ENCODE peak calls at places on chromosomes 12 and 14, in nine cellular contexts. One of them, this sample, is unnamed.

GRCh38 chr14:104215706-104216334 is 77.4 kb downstream of the KIF26A start:
- DNase-seq in RWPE1: no peak
- DNase-seq in epithelial cell of prostate: no peak
- DNase-seq in SK-N-SH: no peak
- DNase-seq in gastrocnemius medialis: no peak
- DNase-seq in MM.1S: no peak
- DNase-seq in IMR-90: no peak
- DNase-seq in left ventricle myocardium inferior: no peak
- DNase-seq in trophoblast cell: no peak
- DNase-seq in this sample: no peak

GRCh38 chr12:95547522-95548055 is 3.7 kb downstream of the USP44 start:
- DNase-seq in RWPE1: no peak
- DNase-seq in epithelial cell of prostate: no peak
- DNase-seq in SK-N-SH: no peak
- DNase-seq in gastrocnemius medialis: no peak
- DNase-seq in MM.1S: no peak
- DNase-seq in IMR-90: peak; percentile 96
- DNase-seq in left ventricle myocardium inferior: no peak
- DNase-seq in trophoblast cell: peak; percentile 37
- DNase-seq in this sample: no peak

GRCh38 chr14:33563492-33563891 is 387.4 kb downstream of the EGLN3 start:
- DNase-seq in RWPE1: no peak
- DNase-seq in epithelial cell of prostate: no peak
- DNase-seq in SK-N-SH: no peak
- DNase-seq in gastrocnemius medialis: no peak
- DNase-seq in MM.1S: no peak
- DNase-seq in IMR-90: no peak
- DNase-seq in left ventricle myocardium inferior: no peak
- DNase-seq in trophoblast cell: peak; percentile 54
- DNase-seq in this sample: no peak

GRCh38 chr14:94768521-94769412 is 1.1 kb downstream of the GSC start:
- DNase-seq in RWPE1: no peak
- DNase-seq in epithelial cell of prostate: no peak
- DNase-seq in SK-N-SH: no peak
- DNase-seq in gastrocnemius medialis: peak; percentile 39
- DNase-seq in MM.1S: no peak
- DNase-seq in IMR-90: no peak
- DNase-seq in left ventricle myocardium inferior: no peak
- DNase-seq in trophoblast cell: no peak
- DNase-seq in this sample: no peak

GRCh38 chr12:113996026-113996425 is 29.9 kb upstream of the RBM19 start:
- DNase-seq in RWPE1: no peak
- DNase-seq in epithelial cell of prostate: no peak
- DNase-seq in SK-N-SH: no peak
- DNase-seq in gastrocnemius medialis: no peak
- DNase-seq in MM.1S: no peak
- DNase-seq in IMR-90: no peak
- DNase-seq in left ventricle myocardium inferior: no peak
- DNase-seq in trophoblast cell: no peak
- DNase-seq in this sample: no peak

GRCh38 chr14:25090716-25091454 is 40.9 kb upstream of the STXBP6 start:
- DNase-seq in RWPE1: peak; percentile 26
- DNase-seq in epithelial cell of prostate: peak; percentile 55
- DNase-seq in SK-N-SH: no peak
- DNase-seq in gastrocnemius medialis: no peak
- DNase-seq in MM.1S: no peak
- DNase-seq in IMR-90: peak; percentile 66
- DNase-seq in left ventricle myocardium inferior: no peak
- DNase-seq in trophoblast cell: peak; percentile 65
- DNase-seq in this sample: no peak

GRCh38 chr12:51441583-51441982 is 17.0 kb downstream of the SLC4A8 start:
- DNase-seq in RWPE1: no peak
- DNase-seq in epithelial cell of prostate: no peak
- DNase-seq in SK-N-SH: no peak
- DNase-seq in gastrocnemius medialis: no peak
- DNase-seq in MM.1S: no peak
- DNase-seq in IMR-90: peak; percentile 95
- DNase-seq in left ventricle myocardium inferior: no peak
- DNase-seq in trophoblast cell: no peak
- DNase-seq in this sample: no peak

GRCh38 chr14:81343166-81343565 is 57.0 kb downstream of the STON2 start:
- DNase-seq in RWPE1: no peak
- DNase-seq in epithelial cell of prostate: no peak
- DNase-seq in SK-N-SH: no peak
- DNase-seq in gastrocnemius medialis: no peak
- DNase-seq in MM.1S: no peak
- DNase-seq in IMR-90: no peak
- DNase-seq in left ventricle myocardium inferior: no peak
- DNase-seq in trophoblast cell: no peak
- DNase-seq in this sample: no peak

GRCh38 chr12:6942331-6942665 is 1.3 kb upstream of the RNU7-1 start:
- DNase-seq in RWPE1: no peak
- DNase-seq in epithelial cell of prostate: no peak
- DNase-seq in SK-N-SH: peak; percentile 20
- DNase-seq in gastrocnemius medialis: peak; percentile 43
- DNase-seq in MM.1S: no peak
- DNase-seq in IMR-90: no peak
- DNase-seq in left ventricle myocardium inferior: no peak
- DNase-seq in trophoblast cell: no peak
- DNase-seq in this sample: no peak

GRCh38 chr12:11753151-11753501 is 103.7 kb downstream of the ETV6 start:
- DNase-seq in RWPE1: no peak
- DNase-seq in epithelial cell of prostate: no peak
- DNase-seq in SK-N-SH: no peak
- DNase-seq in gastrocnemius medialis: no peak
- DNase-seq in MM.1S: peak; percentile 83
- DNase-seq in IMR-90: no peak
- DNase-seq in left ventricle myocardium inferior: no peak
- DNase-seq in trophoblast cell: no peak
- DNase-seq in this sample: no peak

GRCh38 chr14:50800032-50800431 is 30.9 kb downstream of the NIN start:
- DNase-seq in RWPE1: no peak
- DNase-seq in epithelial cell of prostate: no peak
- DNase-seq in SK-N-SH: no peak
- DNase-seq in gastrocnemius medialis: no peak
- DNase-seq in MM.1S: no peak
- DNase-seq in IMR-90: peak; percentile 70
- DNase-seq in left ventricle myocardium inferior: no peak
- DNase-seq in trophoblast cell: peak; percentile 47
- DNase-seq in this sample: no peak

GRCh38 chr14:64761441-64762043 is 57.3 kb downstream of the PLEKHG3 start:
- DNase-seq in RWPE1: no peak
- DNase-seq in epithelial cell of prostate: no peak
- DNase-seq in SK-N-SH: no peak
- DNase-seq in gastrocnemius medialis: no peak
- DNase-seq in MM.1S: no peak
- DNase-seq in IMR-90: peak; percentile 49
- DNase-seq in left ventricle myocardium inferior: no peak
- DNase-seq in trophoblast cell: peak; percentile 56
- DNase-seq in this sample: no peak

GRCh38 chr12:114411081-114411836 is 5.3 kb upstream of the TBX5 start:
- DNase-seq in RWPE1: no peak
- DNase-seq in epithelial cell of prostate: no peak
- DNase-seq in SK-N-SH: no peak
- DNase-seq in gastrocnemius medialis: no peak
- DNase-seq in MM.1S: no peak
- DNase-seq in IMR-90: peak; percentile 68
- DNase-seq in left ventricle myocardium inferior: no peak
- DNase-seq in trophoblast cell: no peak
- DNase-seq in this sample: no peak

GRCh38 chr14:93946104-93946503 is 19.0 kb downstream of the FAM181A start:
- DNase-seq in RWPE1: no peak
- DNase-seq in epithelial cell of prostate: no peak
- DNase-seq in SK-N-SH: no peak
- DNase-seq in gastrocnemius medialis: peak; percentile 82
- DNase-seq in MM.1S: no peak
- DNase-seq in IMR-90: peak; percentile 49
- DNase-seq in left ventricle myocardium inferior: no peak
- DNase-seq in trophoblast cell: peak; percentile 99
- DNase-seq in this sample: no peak

GRCh38 chr12:105485321-105485910 is 154.9 kb downstream of the C12orf75 start:
- DNase-seq in RWPE1: no peak
- DNase-seq in epithelial cell of prostate: no peak
- DNase-seq in SK-N-SH: no peak
- DNase-seq in gastrocnemius medialis: peak; percentile 68
- DNase-seq in MM.1S: no peak
- DNase-seq in IMR-90: peak; percentile 65
- DNase-seq in left ventricle myocardium inferior: peak; percentile 46
- DNase-seq in trophoblast cell: peak; percentile 92
- DNase-seq in this sample: no peak

GRCh38 chr12:46472893-46473633 is 100.5 kb upstream of the SLC38A2 start:
- DNase-seq in RWPE1: peak; percentile 49
- DNase-seq in epithelial cell of prostate: no peak
- DNase-seq in SK-N-SH: peak; percentile 47
- DNase-seq in gastrocnemius medialis: no peak
- DNase-seq in MM.1S: no peak
- DNase-seq in IMR-90: peak; percentile 76
- DNase-seq in left ventricle myocardium inferior: no peak
- DNase-seq in trophoblast cell: no peak
- DNase-seq in this sample: no peak

DNA sequence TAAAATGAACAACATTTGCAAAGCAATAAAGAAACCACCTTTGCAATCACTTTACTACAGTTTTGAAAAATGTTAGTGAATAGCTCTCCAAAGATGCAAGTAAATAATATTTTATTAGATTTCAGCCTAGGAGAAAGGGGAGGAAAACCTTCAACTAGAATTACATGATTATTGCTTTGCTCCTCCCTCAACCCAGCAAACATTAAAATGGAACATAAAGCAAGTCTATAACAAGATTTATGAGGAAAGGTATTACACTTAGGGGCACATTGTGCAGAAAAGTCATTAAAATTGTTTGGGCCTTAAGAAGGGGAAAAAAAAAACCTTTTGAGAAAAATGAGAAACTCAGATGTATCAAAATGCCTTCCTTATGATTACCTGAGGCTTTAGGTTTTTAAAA is 70.7 kb downstream of the HMGA2 start:
- DNase-seq in RWPE1: no peak
- DNase-seq in epithelial cell of prostate: no peak
- DNase-seq in SK-N-SH: no peak
- DNase-seq in gastrocnemius medialis: no peak
- DNase-seq in MM.1S: no peak
- DNase-seq in IMR-90: no peak
- DNase-seq in left ventricle myocardium inferior: no peak
- DNase-seq in trophoblast cell: no peak
- DNase-seq in this sample: no peak
- H3K27ac ChIP-seq in RWPE1: no peak overlapping the region
- H3K27ac ChIP-seq in epithelial cell of prostate: peak overlapping the region; percentile 76
- H3K27ac ChIP-seq in SK-N-SH: peak overlapping the region; percentile 100
- H3K27ac ChIP-seq in gastrocnemius medialis: no peak overlapping the region
- H3K27ac ChIP-seq in MM.1S: no peak overlapping the region
- H3K27ac ChIP-seq in IMR-90: no peak overlapping the region
- H3K27ac ChIP-seq in left ventricle myocardium inferior: no peak overlapping the region
- H3K27ac ChIP-seq in trophoblast cell: no peak overlapping the region
- H3K27ac ChIP-seq in this sample: peak overlapping the region; percentile 81

GRCh38 chr14:101131451-101131916 is 228.0 kb upstream of the RTL1 start:
- DNase-seq in RWPE1: no peak
- DNase-seq in epithelial cell of prostate: no peak
- DNase-seq in SK-N-SH: peak; percentile 78
- DNase-seq in gastrocnemius medialis: no peak
- DNase-seq in MM.1S: no peak
- DNase-seq in IMR-90: no peak
- DNase-seq in left ventricle myocardium inferior: no peak
- DNase-seq in trophoblast cell: peak; percentile 84
- DNase-seq in this sample: no peak

GRCh38 chr14:101130861-101131260 is 227.3 kb upstream of the RTL1 start:
- DNase-seq in RWPE1: no peak
- DNase-seq in epithelial cell of prostate: no peak
- DNase-seq in SK-N-SH: peak; percentile 22
- DNase-seq in gastrocnemius medialis: no peak
- DNase-seq in MM.1S: no peak
- DNase-seq in IMR-90: no peak
- DNase-seq in left ventricle myocardium inferior: no peak
- DNase-seq in trophoblast cell: no peak
- DNase-seq in this sample: no peak

GRCh38 chr14:101133068-101133467 is 229.5 kb upstream of the RTL1 start:
- DNase-seq in RWPE1: no peak
- DNase-seq in epithelial cell of prostate: no peak
- DNase-seq in SK-N-SH: no peak
- DNase-seq in gastrocnemius medialis: no peak
- DNase-seq in MM.1S: no peak
- DNase-seq in IMR-90: no peak
- DNase-seq in left ventricle myocardium inferior: no peak
- DNase-seq in trophoblast cell: no peak
- DNase-seq in this sample: no peak

GRCh38 chr14:101132588-101132987 is 229.1 kb upstream of the RTL1 start:
- DNase-seq in RWPE1: no peak
- DNase-seq in epithelial cell of prostate: no peak
- DNase-seq in SK-N-SH: no peak
- DNase-seq in gastrocnemius medialis: no peak
- DNase-seq in MM.1S: no peak
- DNase-seq in IMR-90: no peak
- DNase-seq in left ventricle myocardium inferior: no peak
- DNase-seq in trophoblast cell: no peak
- DNase-seq in this sample: no peak

GRCh38 chr14:101132051-101132541 is 228.6 kb upstream of the RTL1 start:
- DNase-seq in RWPE1: no peak
- DNase-seq in epithelial cell of prostate: no peak
- DNase-seq in SK-N-SH: peak; percentile 50
- DNase-seq in gastrocnemius medialis: no peak
- DNase-seq in MM.1S: no peak
- DNase-seq in IMR-90: no peak
- DNase-seq in left ventricle myocardium inferior: no peak
- DNase-seq in trophoblast cell: no peak
- DNase-seq in this sample: no peak
- H3K27ac ChIP-seq in RWPE1: no peak overlapping the region
- H3K27ac ChIP-seq in epithelial cell of prostate: no peak overlapping the region
- H3K27ac ChIP-seq in SK-N-SH: no peak overlapping the region
- H3K27ac ChIP-seq in gastrocnemius medialis: no peak overlapping the region
- H3K27ac ChIP-seq in MM.1S: no peak overlapping the region
- H3K27ac ChIP-seq in IMR-90: no peak overlapping the region
- H3K27ac ChIP-seq in left ventricle myocardium inferior: no peak overlapping the region
- H3K27ac ChIP-seq in trophoblast cell: no peak overlapping the region
- H3K27ac ChIP-seq in this sample: no peak overlapping the region

DNA sequence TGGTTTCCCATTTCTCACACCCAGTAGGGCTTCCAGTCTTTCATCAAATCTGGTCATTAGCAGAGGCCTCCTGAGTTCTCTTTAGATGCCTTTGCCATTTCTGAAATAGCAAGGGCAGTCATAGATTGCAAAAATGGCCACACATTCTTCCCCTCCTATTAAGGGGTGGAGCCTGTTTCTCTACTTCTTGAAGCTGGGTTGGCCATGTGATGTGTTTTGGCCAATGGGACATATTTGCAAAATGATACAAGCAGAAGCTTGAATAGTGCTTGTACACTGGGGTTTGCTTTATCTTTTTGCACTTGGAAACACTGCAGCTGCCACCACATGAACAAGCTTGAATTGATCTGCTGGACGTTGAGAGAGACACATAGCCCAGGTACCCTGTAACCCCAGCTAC is 109.3 kb downstream of the VRK1 start:
- DNase-seq in RWPE1: no peak
- DNase-seq in epithelial cell of prostate: no peak
- DNase-seq in SK-N-SH: no peak
- DNase-seq in gastrocnemius medialis: no peak
- DNase-seq in MM.1S: no peak
- DNase-seq in IMR-90: no peak
- DNase-seq in left ventricle myocardium inferior: no peak
- DNase-seq in trophoblast cell: no peak
- DNase-seq in this sample: no peak
- H3K27ac ChIP-seq in RWPE1: no peak overlapping the region
- H3K27ac ChIP-seq in epithelial cell of prostate: no peak overlapping the region
- H3K27ac ChIP-seq in SK-N-SH: no peak overlapping the region
- H3K27ac ChIP-seq in gastrocnemius medialis: no peak overlapping the region
- H3K27ac ChIP-seq in MM.1S: no peak overlapping the region
- H3K27ac ChIP-seq in IMR-90: no peak overlapping the region
- H3K27ac ChIP-seq in left ventricle myocardium inferior: no peak overlapping the region
- H3K27ac ChIP-seq in trophoblast cell: no peak overlapping the region
- H3K27ac ChIP-seq in this sample: no peak overlapping the region

GRCh38 chr14:101323111-101323510 is 238.2 kb upstream of the DIO3 start:
- DNase-seq in RWPE1: no peak
- DNase-seq in epithelial cell of prostate: no peak
- DNase-seq in SK-N-SH: no peak
- DNase-seq in gastrocnemius medialis: no peak
- DNase-seq in MM.1S: no peak
- DNase-seq in IMR-90: no peak
- DNase-seq in left ventricle myocardium inferior: no peak
- DNase-seq in trophoblast cell: no peak
- DNase-seq in this sample: no peak
- H3K27ac ChIP-seq in RWPE1: no peak overlapping the region
- H3K27ac ChIP-seq in epithelial cell of prostate: no peak overlapping the region
- H3K27ac ChIP-seq in SK-N-SH: no peak overlapping the region
- H3K27ac ChIP-seq in gastrocnemius medialis: no peak overlapping the region
- H3K27ac ChIP-seq in MM.1S: no peak overlapping the region
- H3K27ac ChIP-seq in IMR-90: no peak overlapping the region
- H3K27ac ChIP-seq in left ventricle myocardium inferior: no peak overlapping the region
- H3K27ac ChIP-seq in trophoblast cell: no peak overlapping the region
- H3K27ac ChIP-seq in this sample: no peak overlapping the region

This sample was measured in SK-N-MC.